ENCODE peak calls at places on chromosomes 3 and 15, in seven cellular contexts. W is HCT116, F is SK-N-SH, I is HepG2, B is K562, G is GM12878, A is H1. T is an unnamed sample.

GRCh38 chr15:66588537-66588936 is 22.7 kb upstream of the LCTL start:
- DNase-seq in I (no peak), B (peak), W (no peak), F (no peak), G (no peak), A (no peak), T (no peak)

GRCh38 chr15:53072077-53072476 is 281.9 kb upstream of the ONECUT1 start:
- DNase-seq in G (no peak), B (peak), I (peak), A (peak), F (no peak), W (peak), T (peak)

GRCh38 chr3:155184027-155184426 is 103.9 kb downstream of the MME start:
- DNase-seq in I (no peak), F (no peak), A (no peak), G (no peak), W (no peak), B (no peak), T (no peak)

GRCh38 chr3:119700269-119700919 is 2.4 kb upstream of the CFAP91 start:
- DNase-seq in G (peak), I (peak), W (no peak), F (no peak), A (no peak), B (no peak), T (no peak)

GRCh38 chr3:78926523-78926922 is 841.3 kb downstream of the ROBO1 start:
- DNase-seq in B (no peak), G (no peak), W (no peak), I (no peak), A (no peak), F (no peak), T (no peak)

GRCh38 chr3:64865872-64866588 is 178.2 kb upstream of the ADAMTS9 start:
- DNase-seq in B (no peak), F (no peak), W (no peak), G (no peak), I (no peak), A (no peak), T (no peak)

GRCh38 chr3:112649478-112649735 is 8.5 kb upstream of the CCDC80 start:
- DNase-seq in G (no peak), I (no peak), A (no peak), F (no peak), B (no peak), W (no peak), T (no peak)

GRCh38 chr3:149895807-149896206 is 74.9 kb downstream of the PFN2 start:
- DNase-seq in G (no peak), A (no peak), I (no peak), F (no peak), B (no peak), W (no peak), T (no peak)

GRCh38 chr3:108393128-108393900 is 97.0 kb downstream of the HHLA2 start:
- DNase-seq in G (no peak), W (no peak), A (no peak), I (no peak), F (no peak), B (no peak), T (no peak)

GRCh38 chr15:82554351-82554750 is 14.1 kb upstream of the RPS17 start:
- DNase-seq in W (no peak), G (no peak), B (no peak), A (no peak), F (no peak), I (no peak), T (no peak)

GRCh38 chr15:50137330-50137761 is 18.3 kb upstream of the ATP8B4 start:
- DNase-seq in G (no peak), I (no peak), F (no peak), B (peak), A (no peak), W (peak), T (no peak)

GRCh38 chr3:129058441-129059194 is 2.0 kb upstream of the GP9 start:
- DNase-seq in F (no peak), W (no peak), A (no peak), G (peak), B (no peak), I (no peak), T (peak)

GRCh38 chr3:55164191-55164590 is 236.3 kb upstream of the LRTM1 start:
- DNase-seq in I (no peak), F (no peak), A (no peak), B (no peak), W (no peak), G (no peak), T (no peak)

GRCh38 chr3:42970976-42971772 is 7.9 kb upstream of the GASK1A start:
- DNase-seq in G (no peak), F (no peak), W (no peak), I (no peak), A (no peak), B (no peak), T (no peak)

GRCh38 chr15:22979699-22980188 is 424 bp downstream of the CYFIP1 start:
- DNase-seq in F (peak), A (no peak), W (no peak), I (no peak), G (no peak), B (peak), T (peak)

GRCh38 chr3:183582161-183582560 is 26.7 kb upstream of the KLHL6 start:
- DNase-seq in W (no peak), G (no peak), I (no peak), B (no peak), A (no peak), F (no peak), T (no peak)

GRCh38 chr15:85419200-85419599 is 38.8 kb downstream of the AKAP13 start:
- DNase-seq in W (no peak), B (no peak), A (no peak), I (no peak), F (no peak), G (no peak), T (no peak)

GRCh38 chr15:56042031-56042430 is 48.6 kb upstream of the NEDD4 start:
- DNase-seq in W (no peak), I (no peak), G (no peak), F (no peak), B (no peak), A (no peak), T (no peak)

GRCh38 chr3:99242271-99242670 is 340.8 kb upstream of the DCBLD2 start:
- DNase-seq in F (no peak), B (no peak), G (no peak), W (no peak), I (no peak), A (no peak), T (no peak)

GRCh38 chr3:116815831-116816588 is 106.4 kb downstream of the TUSC7 start:
- DNase-seq in A (no peak), F (peak), B (no peak), I (no peak), W (no peak), G (no peak), T (no peak)

GRCh38 chr15:31390777-31391486 is 64.3 kb downstream of the KLF13 start:
- DNase-seq in I (no peak), G (no peak), B (no peak), A (no peak), F (no peak), W (no peak), T (no peak)

GRCh38 chr3:136731274-136731884 is 20.8 kb downstream of the STAG1 start:
- DNase-seq in B (no peak), G (no peak), I (no peak), A (no peak), F (no peak), W (no peak), T (no peak)

GRCh38 chr3:162166543-162166942 is 669.9 kb downstream of the OTOL1 start:
- DNase-seq in B (no peak), F (no peak), I (no peak), W (no peak), A (no peak), G (no peak), T (no peak)

GRCh38 chr3:46626039-46626438 is 13.7 kb downstream of the FAM240A start:
- DNase-seq in B (no peak), G (no peak), A (no peak), W (no peak), I (no peak), F (no peak), T (no peak)

GRCh38 chr15:65920121-65920520 is 50.8 kb downstream of the RAB11A start:
- DNase-seq in A (no peak), F (no peak), G (no peak), W (no peak), I (no peak), B (no peak), T (no peak)

GRCh38 chr3:180590396-180590795 is 11.6 kb upstream of the TTC14 start:
- DNase-seq in G (no peak), B (no peak), I (no peak), F (no peak), A (no peak), W (no peak), T (no peak)

GRCh38 chr3:129383292-129383860 is 45.1 kb downstream of the EFCAB12 start:
- DNase-seq in I (peak), G (no peak), F (peak), B (peak), W (peak), A (peak), T (peak)

GRCh38 chr3:183149915-183150825 is 12.4 kb downstream of the LAMP3 start:
- DNase-seq in A (no peak), G (no peak), F (no peak), B (no peak), W (no peak), I (no peak), T (no peak)

GRCh38 chr3:32569540-32570425 is 875 bp downstream of the DYNC1LI1 start:
- DNase-seq in W (no peak), B (peak), F (peak), G (no peak), I (peak), A (peak), T (peak)

GRCh38 chr3:7618606-7619005 is 757.7 kb downstream of the GRM7 start:
- DNase-seq in I (no peak), W (no peak), G (no peak), B (peak), F (no peak), A (no peak), T (no peak)

GRCh38 chr3:32443471-32443870 is 51.8 kb downstream of the CMTM7 start:
- DNase-seq in G (no peak), F (no peak), W (peak), B (no peak), A (no peak), I (no peak), T (no peak)

GRCh38 chr3:31103181-31103580 is 208.7 kb upstream of the GADL1 start:
- DNase-seq in G (no peak), I (no peak), F (no peak), W (no peak), B (no peak), A (no peak), T (no peak)

GRCh38 chr3:31105438-31106077 is 211.1 kb upstream of the GADL1 start:
- DNase-seq in B (peak), F (no peak), G (no peak), I (no peak), W (no peak), A (no peak), T (no peak)

GRCh38 chr3:31103623-31104180 is 209.2 kb upstream of the GADL1 start:
- DNase-seq in A (no peak), G (no peak), F (no peak), W (no peak), I (no peak), B (no peak), T (no peak)

GRCh38 chr3:31106204-31106603 is 211.7 kb upstream of the GADL1 start:
- DNase-seq in B (peak), W (no peak), F (no peak), I (peak), A (no peak), G (no peak), T (peak)

DNA sequence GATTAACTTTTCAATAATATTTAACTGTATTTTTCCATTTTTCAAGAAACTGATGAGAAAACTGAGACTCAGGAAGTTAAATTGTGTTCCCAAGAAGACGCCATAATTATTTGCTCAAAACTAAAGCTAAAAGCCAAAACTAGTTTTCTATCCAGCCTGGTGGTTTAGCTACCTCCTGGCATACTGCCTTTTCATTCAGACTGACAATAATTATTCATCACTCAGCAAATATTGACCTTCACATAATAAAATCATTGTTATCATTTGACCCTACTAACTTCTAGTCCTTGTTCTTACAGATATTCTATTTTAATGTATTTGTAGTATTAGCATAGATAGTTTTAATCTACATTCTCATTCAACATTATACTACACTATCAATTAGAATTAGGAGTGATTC is 210.6 kb upstream of the GADL1 start:
- DNase-seq in B (no peak), F (no peak), A (no peak), W (no peak), G (no peak), I (no peak), T (no peak)
- TF ChIP-seq JUND in B (no peak), F (no peak), A (no peak), W (no peak), G (no peak), I (no peak), T (no peak)

DNA sequence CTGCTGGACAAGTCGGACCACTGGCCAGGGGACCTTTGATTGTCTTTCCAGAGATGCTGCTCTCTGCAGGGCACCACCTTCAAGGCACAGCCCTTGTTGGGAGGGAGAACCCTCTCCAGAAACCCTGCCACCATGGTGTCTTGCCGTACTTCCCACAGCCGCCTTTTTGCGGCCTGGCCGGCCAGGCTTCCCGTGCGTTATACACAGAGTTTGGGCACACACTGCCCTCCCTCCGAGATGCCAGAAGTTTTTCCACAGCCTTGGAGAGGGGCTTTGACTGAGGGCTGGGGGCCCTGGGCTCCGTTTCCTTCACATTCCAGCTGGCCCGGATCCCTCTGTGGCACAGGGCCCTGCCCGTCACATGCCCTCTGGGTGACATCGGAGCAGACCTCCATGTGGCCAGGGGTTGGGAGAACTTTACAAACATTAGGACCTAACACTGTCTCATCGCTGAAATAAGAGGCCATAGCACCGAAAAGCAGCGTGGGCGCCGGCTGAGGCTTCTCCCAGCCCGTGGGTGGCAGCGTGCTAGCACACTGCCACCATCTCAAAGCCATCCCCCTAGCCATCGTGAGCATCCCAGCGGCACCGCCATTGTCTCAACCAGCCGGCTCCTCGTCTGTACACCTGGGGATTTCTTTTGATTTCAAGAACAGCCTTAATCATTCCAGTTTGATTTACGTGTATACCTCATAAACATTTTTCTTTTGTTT is 6.3 kb upstream of the APEH start:
- DNase-seq in B (no peak), F (no peak), W (no peak), I (no peak), A (no peak), G (no peak), T (no peak)
- TF ChIP-seq JUND in B (no peak), F (no peak), W (no peak), I (no peak), A (no peak), G (no peak), T (no peak)

GRCh38 chr3:9078561-9079240 is 115.4 kb upstream of the RAD18 start:
- DNase-seq in W (peak), G (no peak), B (peak), I (peak), A (no peak), F (no peak), T (no peak)

GRCh38 chr3:9079674-9080073 is 116.4 kb upstream of the RAD18 start:
- DNase-seq in F (no peak), G (no peak), B (no peak), W (no peak), A (no peak), I (no peak), T (no peak)

GRCh38 chr3:9076985-9077384 is 113.7 kb upstream of the RAD18 start:
- DNase-seq in A (no peak), F (no peak), G (no peak), I (no peak), B (peak), W (no peak), T (no peak)

GRCh38 chr3:9081201-9081818 is 118.0 kb upstream of the RAD18 start:
- DNase-seq in I (no peak), A (no peak), F (no peak), W (no peak), B (no peak), G (no peak), T (no peak)

GRCh38 chr3:9080165-9080564 is 116.9 kb upstream of the RAD18 start:
- DNase-seq in I (no peak), G (no peak), B (no peak), A (no peak), W (no peak), F (no peak), T (no peak)
- TF ChIP-seq JUND in I (no peak), G (no peak), B (no peak), A (no peak), W (no peak), F (no peak), T (no peak)

GRCh38 chr3:74605437-74605836 is 9.0 kb downstream of the CNTN3 start:
- DNase-seq in A (no peak), B (no peak), W (no peak), I (no peak), F (no peak), G (no peak), T (no peak)

GRCh38 chr3:74601793-74602192 is 12.7 kb downstream of the CNTN3 start:
- DNase-seq in G (no peak), B (no peak), W (no peak), A (no peak), I (no peak), F (no peak), T (no peak)

GRCh38 chr3:74603292-74603691 is 11.2 kb downstream of the CNTN3 start:
- DNase-seq in A (no peak), F (no peak), I (no peak), G (no peak), B (no peak), W (no peak), T (no peak)

GRCh38 chr3:74599564-74599963 is 14.9 kb downstream of the CNTN3 start:
- DNase-seq in G (no peak), A (no peak), W (no peak), I (no peak), B (no peak), F (no peak), T (no peak)

GRCh38 chr3:74602471-74602870 is 12.0 kb downstream of the CNTN3 start:
- DNase-seq in I (no peak), W (no peak), F (no peak), A (no peak), G (no peak), B (no peak), T (no peak)
- TF ChIP-seq JUND in I (no peak), W (no peak), F (no peak), A (no peak), G (no peak), B (no peak), T (no peak)

DNA sequence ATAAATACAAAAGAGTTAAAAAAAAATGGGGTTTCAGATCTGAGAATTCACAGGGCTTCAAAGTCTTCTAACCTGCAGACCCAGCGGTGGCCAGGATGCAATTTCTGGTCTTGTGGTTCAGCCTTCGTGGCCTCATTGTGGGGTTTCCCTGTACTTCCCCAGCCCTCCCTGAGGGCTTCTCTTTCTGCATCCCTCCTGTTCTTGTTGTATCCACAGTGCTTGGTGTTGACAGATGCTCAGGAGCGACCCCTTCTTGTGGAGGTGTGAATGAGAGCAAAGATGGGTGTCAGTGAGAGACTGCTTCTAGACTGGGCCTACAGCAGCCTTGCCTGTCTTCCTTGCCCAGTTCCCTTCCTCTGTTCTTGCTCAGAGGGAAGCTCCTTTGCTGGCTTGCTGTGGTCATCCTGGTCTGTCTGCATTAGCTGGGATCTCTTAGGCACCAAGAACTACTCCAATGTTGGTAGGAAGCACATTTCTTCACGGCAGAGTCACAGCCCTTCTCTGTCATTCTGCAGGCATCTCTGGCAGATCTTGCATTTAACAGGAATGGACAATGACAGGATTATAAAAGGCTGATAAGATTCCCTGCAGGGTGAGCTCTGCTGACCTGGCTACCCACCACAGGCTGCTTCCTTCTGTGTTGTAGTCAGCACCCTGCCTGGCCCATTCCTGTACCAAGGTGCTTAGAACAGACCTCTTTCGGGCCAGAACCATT is 317.8 kb upstream of the C2CD4B start:
- DNase-seq in W (peak), B (peak), F (peak), A (peak), I (peak), G (peak), T (peak)
- TF ChIP-seq JUND in W (no peak), B (no peak), F (peak), A (no peak), I (no peak), G (no peak), T (no peak)

GRCh38 chr15:25931846-25932245 is 68.7 kb upstream of the ATP10A start:
- DNase-seq in I (no peak), B (no peak), A (no peak), W (no peak), F (no peak), G (no peak), T (no peak)
- TF ChIP-seq JUND in I (no peak), B (no peak), A (no peak), W (no peak), F (no peak), G (no peak), T (no peak)

GRCh38 chr3:127550758-127551157 is 39.8 kb downstream of the TPRA1 start:
- DNase-seq in A (no peak), W (no peak), F (no peak), G (no peak), I (no peak), B (no peak), T (no peak)

GRCh38 chr3:127555108-127555507 is 35.4 kb downstream of the TPRA1 start:
- DNase-seq in G (no peak), B (no peak), A (no peak), W (no peak), F (no peak), I (no peak), T (no peak)

GRCh38 chr3:127549826-127550487 is 40.6 kb downstream of the TPRA1 start:
- DNase-seq in F (no peak), B (no peak), W (no peak), G (no peak), I (no peak), A (no peak), T (peak)

GRCh38 chr3:127551178-127551577 is 39.4 kb downstream of the TPRA1 start:
- DNase-seq in I (no peak), A (no peak), B (no peak), W (no peak), G (no peak), F (no peak), T (no peak)

DNA sequence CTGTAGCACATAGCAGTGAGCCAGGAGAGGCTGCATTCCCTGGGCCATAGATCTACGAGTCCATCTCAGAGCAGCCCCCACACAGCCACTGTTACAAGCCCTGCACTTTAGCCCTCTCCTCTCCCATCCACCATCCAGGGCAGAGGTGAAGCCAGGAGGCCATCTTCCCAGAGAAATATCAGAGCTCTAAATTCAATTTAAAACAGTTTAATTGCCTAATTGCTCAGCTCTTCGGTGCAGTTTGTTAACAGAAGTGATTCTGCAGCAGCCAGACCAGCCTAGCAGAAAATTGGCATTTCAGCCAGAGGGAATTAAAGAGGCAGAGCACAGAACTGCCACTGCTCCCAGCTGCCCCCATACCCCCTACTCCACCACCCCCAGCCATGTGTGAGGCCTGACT is 38.6 kb downstream of the TPRA1 start:
- DNase-seq in W (no peak), G (no peak), A (no peak), B (no peak), I (no peak), F (peak), T (no peak)
- TF ChIP-seq JUND in W (no peak), G (no peak), A (no peak), B (no peak), I (no peak), F (no peak), T (no peak)

T was measured in T47D.